ENCODE peak calls at places on chromosomes 7 and 10, in ten cellular contexts. One of them, this sample, is unnamed.

GRCh38 chr10:62924344-62924748 is 108.2 kb upstream of the EGR2 start:
- DNase-seq in amniotic stem cell: no peak
- DNase-seq in SW 1271: no peak
- DNase-seq in fibroblast of lung: no peak
- DNase-seq in brain microvascular endothelial cell: no peak
- DNase-seq in activated CD4-positive, alpha-beta T cell treated with anti-CD3 and anti-CD28 coated beads for 48 hours: peak
- DNase-seq in stimulated activated CD4-positive, alpha-beta T cell treated with anti-CD3 and anti-CD28 coated beads, Interleukin-2, amount 100 ng/mL, for 48 hours: no peak
- DNase-seq in NCI-H1092 treated with DMSO at 0.1 percent for 48 hours: no peak
- DNase-seq in SJSA1: no peak
- DNase-seq in AG09319: no peak
- DNase-seq in this sample: no peak

GRCh38 chr10:106439366-106439765 is 725.1 kb downstream of the SORCS1 start:
- DNase-seq in brain microvascular endothelial cell: no peak
- DNase-seq in AG09319: no peak
- DNase-seq in stimulated activated CD4-positive, alpha-beta T cell treated with anti-CD3 and anti-CD28 coated beads, Interleukin-2, amount 100 ng/mL, for 48 hours: no peak
- DNase-seq in SJSA1: no peak
- DNase-seq in amniotic stem cell: no peak
- DNase-seq in fibroblast of lung: no peak
- DNase-seq in activated CD4-positive, alpha-beta T cell treated with anti-CD3 and anti-CD28 coated beads for 48 hours: no peak
- DNase-seq in NCI-H1092 treated with DMSO at 0.1 percent for 48 hours: no peak
- DNase-seq in SW 1271: no peak
- DNase-seq in this sample: no peak

GRCh38 chr7:87113077-87113476 is 39.2 kb upstream of the DMTF1 start:
- DNase-seq in amniotic stem cell: no peak
- DNase-seq in stimulated activated CD4-positive, alpha-beta T cell treated with anti-CD3 and anti-CD28 coated beads, Interleukin-2, amount 100 ng/mL, for 48 hours: no peak
- DNase-seq in NCI-H1092 treated with DMSO at 0.1 percent for 48 hours: no peak
- DNase-seq in brain microvascular endothelial cell: peak
- DNase-seq in SW 1271: no peak
- DNase-seq in SJSA1: no peak
- DNase-seq in fibroblast of lung: peak
- DNase-seq in AG09319: no peak
- DNase-seq in activated CD4-positive, alpha-beta T cell treated with anti-CD3 and anti-CD28 coated beads for 48 hours: no peak
- DNase-seq in this sample: no peak

GRCh38 chr10:47404446-47404845 is 20.4 kb upstream of the ZNF488 start:
- DNase-seq in AG09319: no peak
- DNase-seq in activated CD4-positive, alpha-beta T cell treated with anti-CD3 and anti-CD28 coated beads for 48 hours: no peak
- DNase-seq in stimulated activated CD4-positive, alpha-beta T cell treated with anti-CD3 and anti-CD28 coated beads, Interleukin-2, amount 100 ng/mL, for 48 hours: no peak
- DNase-seq in brain microvascular endothelial cell: no peak
- DNase-seq in SJSA1: no peak
- DNase-seq in SW 1271: no peak
- DNase-seq in NCI-H1092 treated with DMSO at 0.1 percent for 48 hours: no peak
- DNase-seq in fibroblast of lung: no peak
- DNase-seq in amniotic stem cell: no peak
- DNase-seq in this sample: no peak

GRCh38 chr10:118522791-118523498 is 72.5 kb downstream of the PRLHR start:
- DNase-seq in fibroblast of lung: no peak
- DNase-seq in SW 1271: no peak
- DNase-seq in NCI-H1092 treated with DMSO at 0.1 percent for 48 hours: no peak
- DNase-seq in SJSA1: peak
- DNase-seq in AG09319: no peak
- DNase-seq in stimulated activated CD4-positive, alpha-beta T cell treated with anti-CD3 and anti-CD28 coated beads, Interleukin-2, amount 100 ng/mL, for 48 hours: no peak
- DNase-seq in brain microvascular endothelial cell: peak
- DNase-seq in amniotic stem cell: no peak
- DNase-seq in activated CD4-positive, alpha-beta T cell treated with anti-CD3 and anti-CD28 coated beads for 48 hours: no peak
- DNase-seq in this sample: no peak

GRCh38 chr10:96292971-96293909 is 11.0 kb upstream of the DNTT start:
- DNase-seq in SW 1271: no peak
- DNase-seq in SJSA1: no peak
- DNase-seq in AG09319: peak
- DNase-seq in fibroblast of lung: peak
- DNase-seq in activated CD4-positive, alpha-beta T cell treated with anti-CD3 and anti-CD28 coated beads for 48 hours: peak
- DNase-seq in brain microvascular endothelial cell: peak
- DNase-seq in amniotic stem cell: peak
- DNase-seq in NCI-H1092 treated with DMSO at 0.1 percent for 48 hours: peak
- DNase-seq in stimulated activated CD4-positive, alpha-beta T cell treated with anti-CD3 and anti-CD28 coated beads, Interleukin-2, amount 100 ng/mL, for 48 hours: no peak
- DNase-seq in this sample: no peak

GRCh38 chr10:47419421-47419820 is 35.3 kb upstream of the ZNF488 start:
- DNase-seq in activated CD4-positive, alpha-beta T cell treated with anti-CD3 and anti-CD28 coated beads for 48 hours: no peak
- DNase-seq in amniotic stem cell: no peak
- DNase-seq in SJSA1: no peak
- DNase-seq in brain microvascular endothelial cell: no peak
- DNase-seq in SW 1271: no peak
- DNase-seq in AG09319: no peak
- DNase-seq in stimulated activated CD4-positive, alpha-beta T cell treated with anti-CD3 and anti-CD28 coated beads, Interleukin-2, amount 100 ng/mL, for 48 hours: no peak
- DNase-seq in NCI-H1092 treated with DMSO at 0.1 percent for 48 hours: no peak
- DNase-seq in fibroblast of lung: no peak
- DNase-seq in this sample: no peak

GRCh38 chr10:111648046-111648445 is 535.5 kb downstream of the GPAM start:
- DNase-seq in amniotic stem cell: no peak
- DNase-seq in AG09319: peak
- DNase-seq in fibroblast of lung: no peak
- DNase-seq in brain microvascular endothelial cell: no peak
- DNase-seq in NCI-H1092 treated with DMSO at 0.1 percent for 48 hours: no peak
- DNase-seq in activated CD4-positive, alpha-beta T cell treated with anti-CD3 and anti-CD28 coated beads for 48 hours: no peak
- DNase-seq in SJSA1: no peak
- DNase-seq in SW 1271: no peak
- DNase-seq in stimulated activated CD4-positive, alpha-beta T cell treated with anti-CD3 and anti-CD28 coated beads, Interleukin-2, amount 100 ng/mL, for 48 hours: no peak
- DNase-seq in this sample: no peak

GRCh38 chr10:130463876-130464360 is 327.7 kb downstream of the GLRX3 start:
- DNase-seq in amniotic stem cell: no peak
- DNase-seq in NCI-H1092 treated with DMSO at 0.1 percent for 48 hours: no peak
- DNase-seq in AG09319: no peak
- DNase-seq in fibroblast of lung: no peak
- DNase-seq in activated CD4-positive, alpha-beta T cell treated with anti-CD3 and anti-CD28 coated beads for 48 hours: no peak
- DNase-seq in SW 1271: no peak
- DNase-seq in SJSA1: no peak
- DNase-seq in stimulated activated CD4-positive, alpha-beta T cell treated with anti-CD3 and anti-CD28 coated beads, Interleukin-2, amount 100 ng/mL, for 48 hours: no peak
- DNase-seq in brain microvascular endothelial cell: no peak
- DNase-seq in this sample: no peak

GRCh38 chr10:91804126-91804510 is 5.9 kb downstream of the TNKS2 start:
- DNase-seq in SJSA1: no peak
- DNase-seq in amniotic stem cell: no peak
- DNase-seq in NCI-H1092 treated with DMSO at 0.1 percent for 48 hours: no peak
- DNase-seq in AG09319: no peak
- DNase-seq in SW 1271: no peak
- DNase-seq in stimulated activated CD4-positive, alpha-beta T cell treated with anti-CD3 and anti-CD28 coated beads, Interleukin-2, amount 100 ng/mL, for 48 hours: no peak
- DNase-seq in brain microvascular endothelial cell: no peak
- DNase-seq in fibroblast of lung: no peak
- DNase-seq in activated CD4-positive, alpha-beta T cell treated with anti-CD3 and anti-CD28 coated beads for 48 hours: no peak
- DNase-seq in this sample: no peak

GRCh38 chr10:35565602-35566061 is 39.5 kb upstream of the GJD4 start:
- DNase-seq in stimulated activated CD4-positive, alpha-beta T cell treated with anti-CD3 and anti-CD28 coated beads, Interleukin-2, amount 100 ng/mL, for 48 hours: no peak
- DNase-seq in NCI-H1092 treated with DMSO at 0.1 percent for 48 hours: no peak
- DNase-seq in amniotic stem cell: no peak
- DNase-seq in SW 1271: no peak
- DNase-seq in activated CD4-positive, alpha-beta T cell treated with anti-CD3 and anti-CD28 coated beads for 48 hours: no peak
- DNase-seq in brain microvascular endothelial cell: peak
- DNase-seq in AG09319: no peak
- DNase-seq in SJSA1: no peak
- DNase-seq in fibroblast of lung: no peak
- DNase-seq in this sample: peak

GRCh38 chr10:33421789-33422188 is 87.3 kb upstream of the NRP1 start:
- DNase-seq in amniotic stem cell: peak
- DNase-seq in SJSA1: peak
- DNase-seq in NCI-H1092 treated with DMSO at 0.1 percent for 48 hours: no peak
- DNase-seq in fibroblast of lung: peak
- DNase-seq in activated CD4-positive, alpha-beta T cell treated with anti-CD3 and anti-CD28 coated beads for 48 hours: no peak
- DNase-seq in SW 1271: no peak
- DNase-seq in stimulated activated CD4-positive, alpha-beta T cell treated with anti-CD3 and anti-CD28 coated beads, Interleukin-2, amount 100 ng/mL, for 48 hours: no peak
- DNase-seq in AG09319: peak
- DNase-seq in brain microvascular endothelial cell: peak
- DNase-seq in this sample: no peak

GRCh38 chr7:131943616-131944015 is 387.2 kb upstream of the PODXL start:
- DNase-seq in NCI-H1092 treated with DMSO at 0.1 percent for 48 hours: no peak
- DNase-seq in SW 1271: no peak
- DNase-seq in AG09319: no peak
- DNase-seq in SJSA1: no peak
- DNase-seq in stimulated activated CD4-positive, alpha-beta T cell treated with anti-CD3 and anti-CD28 coated beads, Interleukin-2, amount 100 ng/mL, for 48 hours: no peak
- DNase-seq in brain microvascular endothelial cell: no peak
- DNase-seq in activated CD4-positive, alpha-beta T cell treated with anti-CD3 and anti-CD28 coated beads for 48 hours: no peak
- DNase-seq in amniotic stem cell: no peak
- DNase-seq in fibroblast of lung: no peak
- DNase-seq in this sample: no peak

GRCh38 chr10:31340343-31340742 is 21.3 kb downstream of the ZEB1 start:
- DNase-seq in brain microvascular endothelial cell: no peak
- DNase-seq in AG09319: no peak
- DNase-seq in NCI-H1092 treated with DMSO at 0.1 percent for 48 hours: peak
- DNase-seq in stimulated activated CD4-positive, alpha-beta T cell treated with anti-CD3 and anti-CD28 coated beads, Interleukin-2, amount 100 ng/mL, for 48 hours: no peak
- DNase-seq in activated CD4-positive, alpha-beta T cell treated with anti-CD3 and anti-CD28 coated beads for 48 hours: peak
- DNase-seq in fibroblast of lung: no peak
- DNase-seq in amniotic stem cell: no peak
- DNase-seq in SJSA1: no peak
- DNase-seq in SW 1271: no peak
- DNase-seq in this sample: no peak

GRCh38 chr7:4302203-4302905 is 379.7 kb upstream of the FOXK1 start:
- DNase-seq in AG09319: no peak
- DNase-seq in activated CD4-positive, alpha-beta T cell treated with anti-CD3 and anti-CD28 coated beads for 48 hours: no peak
- DNase-seq in amniotic stem cell: no peak
- DNase-seq in NCI-H1092 treated with DMSO at 0.1 percent for 48 hours: no peak
- DNase-seq in SJSA1: no peak
- DNase-seq in brain microvascular endothelial cell: no peak
- DNase-seq in fibroblast of lung: no peak
- DNase-seq in stimulated activated CD4-positive, alpha-beta T cell treated with anti-CD3 and anti-CD28 coated beads, Interleukin-2, amount 100 ng/mL, for 48 hours: no peak
- DNase-seq in SW 1271: no peak
- DNase-seq in this sample: no peak

GRCh38 chr10:71597821-71598498 is 121.6 kb downstream of the C10orf105 start:
- DNase-seq in SW 1271: no peak
- DNase-seq in AG09319: no peak
- DNase-seq in brain microvascular endothelial cell: no peak
- DNase-seq in SJSA1: no peak
- DNase-seq in stimulated activated CD4-positive, alpha-beta T cell treated with anti-CD3 and anti-CD28 coated beads, Interleukin-2, amount 100 ng/mL, for 48 hours: no peak
- DNase-seq in fibroblast of lung: peak
- DNase-seq in activated CD4-positive, alpha-beta T cell treated with anti-CD3 and anti-CD28 coated beads for 48 hours: no peak
- DNase-seq in amniotic stem cell: no peak
- DNase-seq in NCI-H1092 treated with DMSO at 0.1 percent for 48 hours: no peak
- DNase-seq in this sample: peak

GRCh38 chr10:35369049-35369760 is 32.9 kb downstream of the CCNY start:
- DNase-seq in AG09319: no peak
- DNase-seq in amniotic stem cell: no peak
- DNase-seq in stimulated activated CD4-positive, alpha-beta T cell treated with anti-CD3 and anti-CD28 coated beads, Interleukin-2, amount 100 ng/mL, for 48 hours: no peak
- DNase-seq in brain microvascular endothelial cell: no peak
- DNase-seq in SJSA1: no peak
- DNase-seq in NCI-H1092 treated with DMSO at 0.1 percent for 48 hours: no peak
- DNase-seq in SW 1271: no peak
- DNase-seq in activated CD4-positive, alpha-beta T cell treated with anti-CD3 and anti-CD28 coated beads for 48 hours: no peak
- DNase-seq in fibroblast of lung: peak
- DNase-seq in this sample: no peak

GRCh38 chr7:48094861-48095293 is 5.8 kb downstream of the UPP1 start:
- DNase-seq in fibroblast of lung: peak
- DNase-seq in AG09319: no peak
- DNase-seq in SW 1271: no peak
- DNase-seq in stimulated activated CD4-positive, alpha-beta T cell treated with anti-CD3 and anti-CD28 coated beads, Interleukin-2, amount 100 ng/mL, for 48 hours: no peak
- DNase-seq in amniotic stem cell: no peak
- DNase-seq in NCI-H1092 treated with DMSO at 0.1 percent for 48 hours: no peak
- DNase-seq in brain microvascular endothelial cell: peak
- DNase-seq in activated CD4-positive, alpha-beta T cell treated with anti-CD3 and anti-CD28 coated beads for 48 hours: no peak
- DNase-seq in SJSA1: peak
- DNase-seq in this sample: no peak

GRCh38 chr10:60731134-60731883 is 47.0 kb upstream of the CDK1 start:
- DNase-seq in brain microvascular endothelial cell: no peak
- DNase-seq in SW 1271: no peak
- DNase-seq in activated CD4-positive, alpha-beta T cell treated with anti-CD3 and anti-CD28 coated beads for 48 hours: peak
- DNase-seq in amniotic stem cell: no peak
- DNase-seq in fibroblast of lung: peak
- DNase-seq in NCI-H1092 treated with DMSO at 0.1 percent for 48 hours: no peak
- DNase-seq in stimulated activated CD4-positive, alpha-beta T cell treated with anti-CD3 and anti-CD28 coated beads, Interleukin-2, amount 100 ng/mL, for 48 hours: no peak
- DNase-seq in SJSA1: no peak
- DNase-seq in AG09319: no peak
- DNase-seq in this sample: no peak

This sample was measured in head of caudate nucleus.